ENCODE peak calls at places on chromosomes 1 and 21, in eight cellular contexts. O is cardiac muscle cell, C is pancreas, B is thoracic aorta, J is body of pancreas, N is IMR-90, R is lower lobe of right lung, W is heart right ventricle. F is an unnamed sample. For H3K36me3 and H3K4me1, the result is how much of the 10 kb centered on the place peaks cover.

GRCh38 chr1:202072211-202072610 is 50.5 kb upstream of the GPR37L1 start:
- DNase-seq in O (no peak), C (no peak), B (no peak), J (peak), N (no peak), R (no peak), W (no peak), F (peak)

GRCh38 chr1:4108341-4108740 is 208.3 kb upstream of the C1orf174 start:
- DNase-seq in O (no peak), C (no peak), B (no peak), J (no peak), N (no peak), R (no peak), W (no peak), F (no peak)

GRCh38 chr21:29938968-29939858 is 583 bp downstream of the GRIK1 start:
- DNase-seq in O (peak), C (peak), B (no peak), J (peak), N (no peak), R (no peak), W (peak), F (peak)

GRCh38 chr1:37189111-37189510 is 154.8 kb upstream of the GRIK3 start:
- DNase-seq in O (no peak), C (no peak), B (no peak), J (no peak), N (no peak), R (no peak), W (no peak), F (no peak)

GRCh38 chr1:61084560-61084991 is 2.2 kb downstream of the NFIA start:
- DNase-seq in O (no peak), C (no peak), B (no peak), J (no peak), N (no peak), R (no peak), W (no peak), F (no peak)

GRCh38 chr21:17777321-17777720 is 41.8 kb downstream of the C21orf91 start:
- DNase-seq in O (no peak), C (no peak), B (no peak), J (no peak), N (no peak), R (no peak), W (no peak), F (no peak)

GRCh38 chr1:163561570-163562295 is 240.0 kb downstream of the NUF2 start:
- DNase-seq in O (peak), C (no peak), B (no peak), J (no peak), N (no peak), R (no peak), W (no peak), F (no peak)

GRCh38 chr1:18546026-18546425 is 65.3 kb downstream of the KLHDC7A start:
- DNase-seq in O (no peak), C (no peak), B (no peak), J (no peak), N (no peak), R (no peak), W (no peak), F (peak)

GRCh38 chr1:245054105-245054831 is 100.5 kb upstream of the KIF26B start:
- DNase-seq in O (no peak), C (no peak), B (no peak), J (no peak), N (no peak), R (peak), W (no peak), F (no peak)

GRCh38 chr1:115829023-115829674 is 11.8 kb downstream of the NHLH2 start:
- DNase-seq in O (no peak), C (no peak), B (no peak), J (peak), N (peak), R (peak), W (no peak), F (peak)

GRCh38 chr1:197557302-197557701 is 218.0 kb downstream of the DENND1B start:
- DNase-seq in O (no peak), C (no peak), B (no peak), J (no peak), N (peak), R (no peak), W (no peak), F (no peak)

GRCh38 chr1:183734600-183735036 is 70.3 kb upstream of the RGL1 start:
- DNase-seq in O (peak), C (no peak), B (no peak), J (peak), N (peak), R (no peak), W (no peak), F (no peak)

GRCh38 chr21:37357691-37358090 is 8.9 kb upstream of the DYRK1A start:
- DNase-seq in O (no peak), C (no peak), B (no peak), J (no peak), N (no peak), R (no peak), W (no peak), F (no peak)

GRCh38 chr1:43451157-43451591 is 2.6 kb downstream of the HYI start:
- DNase-seq in O (no peak), C (no peak), B (no peak), J (no peak), N (no peak), R (no peak), W (no peak), F (no peak)
- H3K36me3 ChIP-seq in O (under half), C (under half), B (under half), J (under half), N (half or more), R (half or more), W (half or more), F (under half)

DNA sequence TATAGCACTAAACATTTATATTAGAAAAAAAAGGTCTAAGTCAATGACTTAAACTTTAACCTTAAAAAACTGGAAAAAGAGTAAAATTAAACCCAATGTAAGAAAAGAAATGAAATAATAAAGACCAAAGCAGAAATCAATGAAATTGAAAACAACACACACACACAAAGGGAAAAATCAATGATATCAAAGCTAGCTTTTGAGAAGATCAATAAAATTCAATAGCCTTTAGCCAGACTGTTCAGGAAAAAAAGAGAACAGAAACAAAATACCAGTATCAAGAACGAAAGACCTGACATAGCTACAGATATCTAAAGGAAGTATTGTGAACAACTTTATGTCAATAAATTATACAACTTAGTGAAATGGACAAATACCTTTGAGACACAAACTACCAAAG is 7.1 kb downstream of the DHCR24 start:
- DNase-seq in O (no peak), C (no peak), B (no peak), J (no peak), N (no peak), R (no peak), W (no peak), F (no peak)
- H3K4me1 ChIP-seq in O (under half), C (under half), B (under half), J (under half), N (under half), R (under half), W (under half), F (under half)

GRCh38 chr1:172647110-172647564 is 11.8 kb upstream of the FASLG start:
- DNase-seq in O (no peak), C (no peak), B (no peak), J (no peak), N (peak), R (no peak), W (no peak), F (no peak)
- TF ChIP-seq CTCF in O (no peak), C (no peak), B (no peak), J (no peak), N (no peak), R (no peak), W (no peak), F (no peak)

DNA sequence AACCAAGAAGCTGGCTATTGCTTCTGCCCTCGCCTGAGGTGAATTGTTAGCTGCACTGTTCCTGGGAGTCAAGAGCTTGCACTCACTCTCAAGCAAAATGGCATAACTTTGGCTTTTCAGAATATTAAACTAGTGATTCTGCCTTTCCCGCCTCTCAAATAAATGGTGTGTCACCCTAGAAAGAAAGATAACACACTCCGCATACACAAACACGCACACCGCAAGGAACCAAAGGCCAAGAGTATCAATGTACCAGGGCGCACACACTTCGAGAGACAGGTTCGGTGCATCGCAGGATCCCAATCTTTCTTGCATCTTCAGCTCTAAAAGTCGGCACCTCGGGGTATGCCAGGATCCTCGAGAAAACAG is 470 bp upstream of the RTCA start:
- DNase-seq in O (no peak), C (no peak), B (no peak), J (peak), N (peak), R (no peak), W (no peak), F (no peak)
- H3K36me3 ChIP-seq in O (under half), C (under half), B (under half), J (under half), N (under half), R (under half), W (under half), F (under half)

DNA sequence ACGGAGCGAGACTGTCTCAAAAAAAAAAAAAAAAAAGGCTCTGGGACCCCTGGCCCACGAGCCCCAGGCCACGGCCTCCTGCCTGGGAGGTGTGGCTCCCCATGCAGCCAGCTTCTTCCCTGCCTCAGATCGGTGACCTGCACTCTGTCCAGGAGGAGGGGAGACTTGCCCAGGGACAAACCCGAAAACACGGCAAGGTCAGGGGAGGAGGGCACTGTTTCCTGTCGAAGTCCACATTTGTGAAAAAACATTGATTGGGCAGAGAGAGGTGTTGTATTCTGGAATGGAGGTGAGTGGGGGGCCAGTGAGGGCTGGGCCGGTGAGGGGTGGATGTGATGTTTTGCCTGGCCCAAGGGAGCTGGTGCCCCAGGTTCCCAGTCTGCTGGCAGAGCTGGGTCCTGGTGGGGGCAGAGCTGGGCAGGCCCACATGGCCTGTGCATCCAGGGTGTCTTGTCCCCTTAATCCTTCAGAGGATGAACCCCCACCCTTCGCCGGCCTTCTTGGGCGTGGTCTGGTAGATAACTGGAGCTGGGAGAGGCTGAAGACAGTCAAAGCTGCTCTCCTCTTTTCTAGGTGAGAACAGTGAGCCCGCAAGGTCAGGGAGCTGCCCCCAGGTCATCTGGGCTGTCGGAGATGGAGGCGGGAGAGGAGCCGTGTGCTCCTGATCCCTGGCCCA is 12.4 kb upstream of the FAAP20 start:
- DNase-seq in O (no peak), C (no peak), B (no peak), J (no peak), N (no peak), R (no peak), W (peak), F (peak)
- H3K4me1 ChIP-seq in O (under half), C (under half), B (half or more), J (under half), N (under half), R (half or more), W (under half), F (under half)